ENCODE peak calls at places on chromosomes 11 and 22, in four cellular contexts. X is left ventricle myocardium inferior, V is prostate gland, P is thoracic aorta. O is an unnamed sample.

GRCh38 chr11:71381781-71382505 is 66.2 kb downstream of the DHCR7 start:
- DNase-seq in X (no peak), P (no peak), V (no peak), O (no peak)

GRCh38 chr22:46372686-46373085 is 37.2 kb downstream of the TRMU start:
- DNase-seq in P (no peak), X (no peak), V (no peak), O (no peak)

GRCh38 chr11:96303067-96303466 is 39.9 kb downstream of the MAML2 start:
- DNase-seq in P (no peak), X (no peak), V (no peak), O (no peak)

GRCh38 chr22:45859231-45860161 is 117.5 kb downstream of the WNT7B start:
- DNase-seq in X (no peak), V (no peak), P (no peak), O (peak; percentile 54)

GRCh38 chr11:16846305-16846704 is 107.9 kb downstream of the C11orf58 start:
- DNase-seq in P (no peak), V (no peak), X (no peak), O (no peak)

GRCh38 chr22:48574776-48575566 is 1252.7 kb downstream of the BRD1 start:
- DNase-seq in V (peak; percentile 40), X (no peak), P (no peak), O (peak; percentile 79)

GRCh38 chr11:134412508-134413333 is 679 bp upstream of the B3GAT1 start:
- DNase-seq in X (no peak), V (no peak), P (no peak), O (no peak)

GRCh38 chr11:130314184-130314748 is 451 bp downstream of the ZBTB44 start:
- DNase-seq in V (peak; percentile 61), P (no peak), X (peak; percentile 60), O (peak; percentile 91)

GRCh38 chr22:33921576-33922181 is 1.4 kb upstream of the LARGE1 start:
- DNase-seq in V (peak; percentile 52), X (peak; percentile 68), P (no peak), O (peak; percentile 91)

GRCh38 chr11:6968816-6969215 is 42.6 kb downstream of the ZNF215 start:
- DNase-seq in V (no peak), X (no peak), P (no peak), O (no peak)

GRCh38 chr11:12241401-12241800 is 131.0 kb downstream of the MICAL2 start:
- DNase-seq in V (no peak), X (no peak), P (no peak), O (no peak)

GRCh38 chr22:33864723-33865130 is 55.5 kb downstream of the LARGE1 start:
- DNase-seq in P (no peak), X (peak; percentile 56), V (no peak), O (no peak)

GRCh38 chr22:20815477-20816050 is 41.7 kb downstream of the SERPIND1 start:
- DNase-seq in X (no peak), V (no peak), P (no peak), O (no peak)

GRCh38 chr11:111942826-111943225 is 5.7 kb downstream of the DIXDC1 start:
- DNase-seq in X (no peak), V (no peak), P (no peak), O (no peak)

GRCh38 chr22:42919199-42919598 is 62.1 kb upstream of the ARFGAP3 start:
- DNase-seq in X (no peak), V (no peak), P (no peak), O (no peak)

GRCh38 chr11:91823252-91823830 is 401.3 kb upstream of the FAT3 start:
- DNase-seq in P (no peak), V (no peak), X (no peak), O (no peak)

GRCh38 chr11:102177974-102178631 is 67.9 kb downstream of the YAP1 start:
- DNase-seq in X (no peak), P (no peak), V (peak; percentile 27), O (no peak)

GRCh38 chr11:79663012-79663411 is 222.2 kb upstream of the TENM4 start:
- DNase-seq in V (no peak), P (no peak), X (no peak), O (no peak)

GRCh38 chr22:49076300-49077035 is 751.2 kb downstream of the BRD1 start:
- DNase-seq in X (no peak), P (no peak), V (no peak), O (peak; percentile 22)

GRCh38 chr22:42820075-42820763 is 36.9 kb downstream of the ARFGAP3 start:
- DNase-seq in P (no peak), V (no peak), X (no peak), O (no peak)

GRCh38 chr11:101914349-101914736 is 467 bp upstream of the CEP126 start:
- DNase-seq in X (no peak), V (no peak), P (no peak), O (no peak)

GRCh38 chr11:124961972-124962609 is 8.1 kb downstream of the CCDC15 start:
- DNase-seq in P (no peak), V (peak; percentile 41), X (no peak), O (no peak)

GRCh38 chr11:2211113-2211971 is 39.7 kb upstream of the TH start:
- DNase-seq in P (no peak), X (no peak), V (peak; percentile 3), O (peak; percentile 85)

GRCh38 chr22:41934284-41935014 is 7.8 kb upstream of the TNFRSF13C start:
- DNase-seq in X (no peak), V (no peak), P (no peak), O (no peak)

GRCh38 chr11:76388408-76388807 is 7.3 kb downstream of the GVQW3 start:
- DNase-seq in X (no peak), P (no peak), V (no peak), O (no peak)
- H3K4me1 ChIP-seq in X (no peaks in the 10 kb centered on the region), P (no peaks in the 10 kb centered on the region), V (no peaks in the 10 kb centered on the region), O (peaks cover 5% of the 10 kb centered on the region)

DNA sequence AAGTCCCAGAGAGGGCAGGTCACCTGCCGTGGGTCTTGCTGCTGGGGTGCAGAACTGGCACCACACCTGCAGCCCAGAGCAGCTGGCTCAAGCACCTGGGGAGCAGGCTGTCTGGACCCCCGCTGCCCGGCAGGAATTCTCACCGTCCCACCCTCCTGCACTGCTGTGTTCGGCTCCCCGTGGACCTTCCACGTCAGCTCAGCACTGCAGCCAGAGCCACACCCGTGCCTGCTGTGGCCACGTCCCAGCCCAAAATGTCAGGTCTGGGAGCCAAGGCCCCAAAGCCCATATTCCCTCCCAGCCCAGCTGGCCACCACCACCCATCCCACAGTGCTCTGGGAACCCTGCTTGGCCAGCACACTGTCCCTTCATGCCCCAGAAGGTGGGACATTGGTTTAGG is 28.0 kb upstream of the MYRF start:
- DNase-seq in X (no peak), V (no peak), P (no peak), O (no peak)
- H3K36me3 ChIP-seq in X (peaks cover 31% of the 10 kb centered on the region), V (no peaks in the 10 kb centered on the region), P (no peaks in the 10 kb centered on the region), O (no peaks in the 10 kb centered on the region)

GRCh38 chr11:65382804-65383368 is 440 bp upstream of the SLC25A45 start:
- DNase-seq in P (no peak), X (no peak), V (no peak), O (peak; percentile 76)
- H3K4me1 ChIP-seq in P (peaks cover 17% of the 10 kb centered on the region), X (peaks cover 74% of the 10 kb centered on the region), V (peaks cover 9% of the 10 kb centered on the region), O (peaks cover 69% of the 10 kb centered on the region)

DNA sequence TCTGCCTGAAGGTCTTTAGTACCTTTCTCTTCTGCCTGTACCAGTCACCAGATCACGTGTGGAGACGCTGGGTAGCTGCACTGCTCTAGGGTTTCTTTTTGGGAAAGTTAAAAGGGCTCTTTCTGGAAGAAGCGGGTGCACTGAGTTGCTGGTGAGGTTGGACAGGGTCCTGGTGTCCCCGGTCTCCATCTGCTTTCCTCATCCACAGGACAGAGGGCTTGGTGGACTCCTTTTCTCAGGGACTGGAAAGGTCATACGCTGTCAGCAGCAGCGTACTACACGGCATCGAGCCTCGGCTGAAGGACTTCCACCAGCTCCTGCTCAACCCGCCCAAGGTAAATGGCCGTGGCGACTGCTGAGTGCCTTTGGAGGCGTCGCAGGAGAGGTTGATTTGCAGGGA is 52.8 kb downstream of the SBF1 start:
- DNase-seq in X (no peak), V (no peak), P (no peak), O (peak; percentile 35)
- H3K36me3 ChIP-seq in X (peaks cover 99% of the 10 kb centered on the region), V (peaks cover 19% of the 10 kb centered on the region), P (peaks cover 59% of the 10 kb centered on the region), O (peaks cover 58% of the 10 kb centered on the region)

GRCh38 chr22:29914991-29915390 is 32.0 kb downstream of the MTMR3 start:
- DNase-seq in X (no peak), V (no peak), P (no peak), O (no peak)

GRCh38 chr22:29916007-29916544 is 33.1 kb downstream of the MTMR3 start:
- DNase-seq in V (no peak), P (no peak), X (no peak), O (no peak)

GRCh38 chr22:29912141-29912540 is 29.2 kb downstream of the MTMR3 start:
- DNase-seq in V (no peak), X (no peak), P (no peak), O (no peak)

GRCh38 chr22:29912605-29913398 is 29.8 kb downstream of the MTMR3 start:
- DNase-seq in P (no peak), X (no peak), V (no peak), O (no peak)

DNA sequence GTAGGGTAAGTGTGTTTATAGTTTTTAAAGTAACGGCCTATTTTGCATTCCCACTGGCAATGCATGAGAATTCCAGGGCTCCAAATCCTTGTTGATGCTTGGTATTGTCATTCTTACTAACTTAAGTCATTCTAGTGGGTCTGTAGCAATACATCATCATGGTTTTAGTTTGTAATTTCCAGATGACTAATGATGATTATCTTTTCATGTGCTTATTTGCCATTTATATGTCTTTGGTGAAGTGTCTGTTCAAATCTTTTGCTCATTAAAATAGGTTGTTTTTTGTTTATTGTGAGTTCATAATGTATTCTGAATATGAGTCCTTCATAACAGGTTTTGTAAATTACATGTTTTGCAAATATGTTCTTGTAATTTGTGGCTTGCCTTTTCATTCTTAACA is 31.2 kb downstream of the MTMR3 start:
- DNase-seq in X (no peak), V (no peak), P (no peak), O (no peak)
- H3K4me1 ChIP-seq in X (peaks cover 93% of the 10 kb centered on the region), V (peaks cover 4% of the 10 kb centered on the region), P (peaks cover 37% of the 10 kb centered on the region), O (peaks cover 14% of the 10 kb centered on the region)

GRCh38 chr22:36377022-36377631 is 10.6 kb downstream of the MYH9 start:
- DNase-seq in P (no peak), V (no peak), X (no peak), O (no peak)
- H3K36me3 ChIP-seq in P (no peaks in the 10 kb centered on the region), V (no peaks in the 10 kb centered on the region), X (peaks cover 13% of the 10 kb centered on the region), O (peaks cover 3% of the 10 kb centered on the region)

GRCh38 chr11:61683116-61683515 is 2.9 kb downstream of the DAGLA start:
- DNase-seq in V (no peak), P (no peak), X (no peak), O (no peak)
- H3K4me1 ChIP-seq in V (peaks cover 17% of the 10 kb centered on the region), P (no peaks in the 10 kb centered on the region), X (peaks cover 50% of the 10 kb centered on the region), O (peaks cover 35% of the 10 kb centered on the region)

GRCh38 chr11:93796832-93797231 is 12.8 kb downstream of the MED17 start:
- DNase-seq in X (no peak), P (no peak), V (no peak), O (no peak)

GRCh38 chr11:93791493-93791892 is 7.4 kb downstream of the MED17 start:
- DNase-seq in P (no peak), X (no peak), V (no peak), O (no peak)

GRCh38 chr11:93796424-93796823 is 12.3 kb downstream of the MED17 start:
- DNase-seq in P (no peak), X (no peak), V (no peak), O (no peak)
- H3K36me3 ChIP-seq in P (peaks cover 69% of the 10 kb centered on the region), X (peaks cover 83% of the 10 kb centered on the region), V (peaks cover 17% of the 10 kb centered on the region), O (peaks cover 26% of the 10 kb centered on the region)